ENCODE peak calls at places on chromosomes 11 and 22, in four cellular contexts. One of them, this sample, is unnamed.
A peak's percentile ranks its signal among the peaks of the same experiment; 100 is the strongest.

GRCh38 chr11:124769804-124770774 is 8.0 kb upstream of the ESAM start:
- DNase-seq in NCI-H1092 treated with DMSO at 0.1 percent for 48 hours: no peak
- DNase-seq in AG09309: no peak
- DNase-seq in esophagus squamous epithelium: no peak
- DNase-seq in this sample: no peak

GRCh38 chr22:46024136-46024840 is 47.3 kb upstream of the WNT7B start:
- DNase-seq in AG09309: no peak
- DNase-seq in NCI-H1092 treated with DMSO at 0.1 percent for 48 hours: no peak
- DNase-seq in esophagus squamous epithelium: no peak
- DNase-seq in this sample: no peak

GRCh38 chr11:6745018-6745417 is 26.8 kb downstream of the OR2AG2 start:
- DNase-seq in AG09309: no peak
- DNase-seq in NCI-H1092 treated with DMSO at 0.1 percent for 48 hours: no peak
- DNase-seq in esophagus squamous epithelium: no peak
- DNase-seq in this sample: no peak

GRCh38 chr11:15159085-15159484 is 44.4 kb downstream of the INSC start:
- DNase-seq in AG09309: no peak
- DNase-seq in esophagus squamous epithelium: no peak
- DNase-seq in NCI-H1092 treated with DMSO at 0.1 percent for 48 hours: no peak
- DNase-seq in this sample: no peak

GRCh38 chr11:86592659-86593451 is 79.6 kb downstream of the ME3 start:
- DNase-seq in AG09309: no peak
- DNase-seq in NCI-H1092 treated with DMSO at 0.1 percent for 48 hours: peak; percentile 85
- DNase-seq in esophagus squamous epithelium: no peak
- DNase-seq in this sample: no peak

GRCh38 chr11:69122642-69123431 is 32.9 kb upstream of the SMIM38 start:
- DNase-seq in esophagus squamous epithelium: no peak
- DNase-seq in AG09309: no peak
- DNase-seq in NCI-H1092 treated with DMSO at 0.1 percent for 48 hours: no peak
- DNase-seq in this sample: peak; percentile 3

GRCh38 chr11:26522912-26523610 is 49.0 kb downstream of the MUC15 start:
- DNase-seq in NCI-H1092 treated with DMSO at 0.1 percent for 48 hours: peak; percentile 4
- DNase-seq in esophagus squamous epithelium: no peak
- DNase-seq in AG09309: no peak
- DNase-seq in this sample: no peak

GRCh38 chr22:38863531-38864131 is 8.4 kb downstream of the CBX6 start:
- DNase-seq in esophagus squamous epithelium: no peak
- DNase-seq in AG09309: no peak
- DNase-seq in NCI-H1092 treated with DMSO at 0.1 percent for 48 hours: no peak
- DNase-seq in this sample: no peak

GRCh38 chr11:15969281-15969680 is 387.1 kb downstream of the SOX6 start:
- DNase-seq in NCI-H1092 treated with DMSO at 0.1 percent for 48 hours: no peak
- DNase-seq in AG09309: peak; percentile 27
- DNase-seq in esophagus squamous epithelium: no peak
- DNase-seq in this sample: peak; percentile 52

GRCh38 chr11:65417702-65418430 is 4.7 kb upstream of the NEAT1 start:
- DNase-seq in AG09309: no peak
- DNase-seq in esophagus squamous epithelium: no peak
- DNase-seq in NCI-H1092 treated with DMSO at 0.1 percent for 48 hours: no peak
- DNase-seq in this sample: no peak

GRCh38 chr22:21832291-21833290 is 34.9 kb downstream of the MAPK1 start:
- DNase-seq in NCI-H1092 treated with DMSO at 0.1 percent for 48 hours: no peak
- DNase-seq in AG09309: no peak
- DNase-seq in esophagus squamous epithelium: no peak
- DNase-seq in this sample: no peak

GRCh38 chr11:32090774-32091370 is at the start of gene RCN1:
- DNase-seq in esophagus squamous epithelium: no peak
- DNase-seq in AG09309: no peak
- DNase-seq in NCI-H1092 treated with DMSO at 0.1 percent for 48 hours: peak; percentile 78
- DNase-seq in this sample: peak; percentile 70

GRCh38 chr22:25452116-25452700 is 112.3 kb upstream of the GRK3 start:
- DNase-seq in NCI-H1092 treated with DMSO at 0.1 percent for 48 hours: no peak
- DNase-seq in AG09309: no peak
- DNase-seq in esophagus squamous epithelium: no peak
- DNase-seq in this sample: no peak

GRCh38 chr11:33830903-33831648 is 56.8 kb upstream of the FBXO3 start:
- DNase-seq in esophagus squamous epithelium: no peak
- DNase-seq in NCI-H1092 treated with DMSO at 0.1 percent for 48 hours: no peak
- DNase-seq in AG09309: no peak
- DNase-seq in this sample: no peak

GRCh38 chr22:43624144-43624998 is 187.7 kb downstream of the EFCAB6 start:
- DNase-seq in AG09309: peak; percentile 14
- DNase-seq in NCI-H1092 treated with DMSO at 0.1 percent for 48 hours: no peak
- DNase-seq in esophagus squamous epithelium: no peak
- DNase-seq in this sample: no peak

GRCh38 chr11:119103793-119104192 is 2.1 kb upstream of the DPAGT1 start:
- DNase-seq in esophagus squamous epithelium: no peak
- DNase-seq in NCI-H1092 treated with DMSO at 0.1 percent for 48 hours: peak; percentile 36
- DNase-seq in AG09309: no peak
- DNase-seq in this sample: no peak

GRCh38 chr11:2460540-2461252 is 15.9 kb downstream of the KCNQ1 start:
- DNase-seq in esophagus squamous epithelium: no peak
- DNase-seq in NCI-H1092 treated with DMSO at 0.1 percent for 48 hours: no peak
- DNase-seq in AG09309: no peak
- DNase-seq in this sample: no peak